ENCODE peak calls at places on chromosomes 6 and 20, in four cellular contexts. D is right cardiac atrium, H is upper lobe of left lung, M is tibial nerve. U is an unnamed sample. For H3K4me1, the result is how much of the 10 kb centered on the place peaks cover.

GRCh38 chr6:33427585-33428218 is 7.8 kb downstream of the SYNGAP1 start:
- DNase-seq in M (peak), D (peak), H (peak), U (no peak)

GRCh38 chr6:43517503-43518357 is 841 bp downstream of the POLR1C start:
- DNase-seq in H (no peak), D (no peak), M (no peak), U (no peak)

GRCh38 chr20:59577037-59577808 is 27.1 kb upstream of the PHACTR3 start:
- DNase-seq in H (no peak), D (no peak), M (no peak), U (peak)

GRCh38 chr6:33329058-33329457 is 11.5 kb upstream of the ZBTB22 start:
- DNase-seq in D (no peak), M (no peak), H (no peak), U (no peak)

GRCh38 chr6:100096936-100097335 is 102.9 kb upstream of the MCHR2 start:
- DNase-seq in H (no peak), D (no peak), M (no peak), U (no peak)

GRCh38 chr6:110563711-110564110 is 87.3 kb upstream of the SLC22A16 start:
- DNase-seq in M (no peak), D (no peak), H (no peak), U (no peak)

GRCh38 chr20:24473435-24473834 is 4.0 kb downstream of the SYNDIG1 start:
- DNase-seq in D (no peak), M (no peak), H (no peak), U (no peak)

GRCh38 chr20:25389858-25390537 is 637 bp downstream of the ABHD12 start:
- DNase-seq in M (peak), H (peak), D (peak), U (no peak)

GRCh38 chr6:78781001-78781400 is 86.3 kb upstream of the IRAK1BP1 start:
- DNase-seq in H (no peak), D (no peak), M (no peak), U (no peak)

GRCh38 chr6:140594806-140595128 is 1220.3 kb upstream of the CITED2 start:
- DNase-seq in H (no peak), D (no peak), M (no peak), U (no peak)

GRCh38 chr6:125393449-125393858 is 91.7 kb upstream of the HDDC2 start:
- DNase-seq in H (no peak), D (no peak), M (no peak), U (no peak)

GRCh38 chr20:10674684-10675455 is 1.1 kb upstream of the JAG1 start:
- DNase-seq in D (peak), M (peak), H (peak), U (peak)

GRCh38 chr20:10671850-10672578 is 1.8 kb downstream of the JAG1 start:
- DNase-seq in H (peak), D (peak), M (peak), U (peak)

GRCh38 chr20:10673831-10674683 is at the start of gene JAG1:
- DNase-seq in D (peak), H (peak), M (peak), U (peak)

GRCh38 chr20:10672579-10673127 is 1.1 kb downstream of the JAG1 start:
- DNase-seq in D (peak), M (no peak), H (peak), U (peak)

DNA sequence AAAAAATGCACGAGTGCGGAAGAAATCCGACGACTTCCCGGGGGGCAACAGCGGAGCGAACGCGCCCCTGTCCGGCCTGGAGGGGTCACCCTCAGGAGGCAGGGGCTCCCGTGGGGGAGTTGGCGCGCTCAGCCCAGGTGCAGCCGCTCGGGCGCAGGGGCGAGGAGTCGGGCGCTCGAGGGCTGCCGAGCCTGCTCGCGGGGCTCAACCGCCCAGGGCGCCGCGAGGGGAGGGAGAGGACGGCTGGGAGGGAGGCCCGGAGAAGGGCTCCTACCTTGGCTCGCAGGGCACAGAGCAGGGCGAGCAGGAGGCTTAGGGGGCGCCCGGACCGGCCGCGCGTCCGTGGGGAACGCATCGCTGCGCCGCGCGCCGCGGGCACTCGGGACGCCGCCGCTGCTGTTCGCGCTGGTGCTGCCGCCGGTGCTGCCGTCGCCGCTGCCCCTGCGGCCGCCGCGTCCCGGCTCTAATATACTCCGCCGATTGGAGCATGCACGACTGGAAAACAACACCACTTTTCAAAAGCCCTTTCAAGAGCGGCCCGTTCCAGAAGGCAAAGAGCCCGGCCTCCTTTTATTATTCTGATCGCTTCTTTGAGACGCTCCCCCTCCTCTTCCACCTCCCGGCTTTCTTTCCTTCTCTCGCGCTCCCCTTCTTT is 496 bp downstream of the JAG1 start:
- DNase-seq in M (no peak), D (peak), H (no peak), U (no peak)
- H3K4me1 ChIP-seq in M (under half), D (under half), H (under half), U (under half)

GRCh38 chr20:1687053-1687452 is 29.5 kb upstream of the SIRPG start:
- DNase-seq in M (no peak), D (no peak), H (no peak), U (no peak)
- H3K4me1 ChIP-seq in M (under half), D (under half), H (under half), U (under half)

DNA sequence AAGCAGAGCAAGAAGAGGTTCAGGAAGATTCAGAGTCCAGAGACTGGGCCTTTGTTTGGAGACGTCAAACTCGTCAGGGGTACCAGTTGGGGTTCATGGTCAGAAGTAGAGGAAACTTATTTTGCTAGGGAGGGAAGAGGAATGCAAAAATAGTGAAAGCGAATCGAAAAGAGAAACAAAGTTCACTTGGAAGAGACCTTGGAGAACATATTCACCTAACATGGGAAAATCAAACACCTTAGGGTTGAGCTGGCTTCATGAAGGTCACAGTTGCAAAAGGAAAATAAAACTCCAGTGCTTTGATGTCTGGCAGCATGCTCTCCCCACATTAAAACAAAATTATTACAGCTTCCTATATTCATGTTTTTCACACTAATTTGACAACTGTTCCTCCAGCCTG is 440.4 kb downstream of the EPM2A start:
- DNase-seq in M (no peak), D (no peak), H (no peak), U (no peak)
- H3K4me1 ChIP-seq in M (under half), D (under half), H (under half), U (under half)

DNA sequence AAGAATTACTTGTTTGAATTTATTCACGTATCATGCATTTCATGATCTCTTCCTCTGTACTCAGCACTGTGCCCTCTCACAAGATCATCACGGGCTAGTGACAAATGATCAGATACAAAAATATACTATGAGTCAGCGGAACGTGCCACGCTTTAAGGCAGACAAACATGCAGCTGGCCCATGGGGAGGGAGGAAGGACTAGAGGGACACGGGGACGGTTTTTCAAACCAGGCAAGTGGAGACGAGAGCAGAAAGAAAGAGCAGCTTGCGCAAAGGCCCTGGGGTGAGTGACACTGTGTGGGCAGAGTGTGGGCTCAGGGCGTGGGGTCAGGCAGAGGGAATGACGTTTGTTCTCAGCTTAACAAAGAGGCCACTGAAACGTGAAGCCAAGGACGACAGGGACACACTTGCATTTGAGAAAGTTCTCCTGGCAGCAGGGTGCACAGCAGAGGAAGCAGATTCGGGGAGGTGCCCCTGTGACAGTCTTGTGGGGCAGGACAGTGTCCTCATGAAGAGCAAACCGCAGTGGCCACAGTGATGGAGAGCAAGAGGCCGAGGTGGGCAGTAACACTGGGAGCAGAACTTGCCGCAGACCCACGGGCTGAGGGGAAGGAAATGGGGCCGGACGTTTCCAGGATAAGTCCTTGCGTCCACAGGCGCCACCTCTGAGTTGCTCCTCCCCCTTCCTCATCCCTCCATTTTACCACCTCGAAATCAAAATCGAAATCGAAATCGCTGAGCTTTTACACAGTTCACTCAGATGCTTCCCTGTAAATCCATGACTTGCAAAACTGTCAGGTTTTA is 6.9 kb upstream of the RPS6KA2 start:
- DNase-seq in M (no peak), H (peak), D (no peak), U (no peak)
- H3K4me1 ChIP-seq in M (under half), H (under half), D (under half), U (under half)

GRCh38 chr6:19691465-19692167 is 145.6 kb upstream of the ID4 start:
- DNase-seq in D (no peak), H (no peak), M (no peak), U (no peak)
- H3K4me1 ChIP-seq in D (under half), H (under half), M (under half), U (under half)

GRCh38 chr20:48681201-48681881 is 146.5 kb downstream of the PREX1 start:
- DNase-seq in H (no peak), M (no peak), D (no peak), U (no peak)
- H3K4me1 ChIP-seq in H (under half), M (under half), D (under half), U (under half)

GRCh38 chr6:42137192-42137753 is 5.1 kb downstream of the C6orf132 start:
- DNase-seq in M (no peak), H (peak), D (no peak), U (peak)

GRCh38 chr6:42136508-42137191 is 5.8 kb downstream of the C6orf132 start:
- DNase-seq in D (no peak), M (no peak), H (no peak), U (no peak)

GRCh38 chr6:42133926-42134325 is 8.5 kb downstream of the C6orf132 start:
- DNase-seq in D (no peak), H (no peak), M (no peak), U (no peak)

GRCh38 chr6:42135722-42136121 is 6.7 kb downstream of the C6orf132 start:
- DNase-seq in D (no peak), H (no peak), M (no peak), U (no peak)

DNA sequence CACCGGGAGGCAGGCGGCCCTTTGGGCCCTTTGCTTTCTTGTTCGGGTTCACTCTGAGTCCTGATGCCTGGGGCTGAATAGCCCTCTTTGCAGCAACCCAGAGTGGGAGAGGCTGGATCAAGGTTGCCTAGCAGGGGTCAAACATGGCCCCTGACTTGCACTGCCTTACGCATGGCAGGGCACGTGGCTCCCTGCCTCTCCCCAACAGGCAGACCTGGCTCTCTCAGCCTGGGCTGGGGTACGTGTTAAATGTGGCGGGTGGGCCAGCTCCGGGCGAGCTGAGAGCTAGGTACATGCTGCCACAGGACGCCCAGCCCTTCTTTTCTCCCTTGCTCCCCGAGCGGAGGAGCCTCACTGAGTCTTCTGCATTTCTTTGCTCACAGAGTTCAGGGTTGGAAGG is 7.3 kb downstream of the C6orf132 start:
- DNase-seq in H (no peak), D (no peak), M (no peak), U (no peak)
- H3K4me1 ChIP-seq in H (under half), D (under half), M (under half), U (under half)

GRCh38 chr20:62354811-62355341 is 12.2 kb downstream of the LAMA5 start:
- DNase-seq in M (no peak), D (peak), H (no peak), U (no peak)
- H3K4me1 ChIP-seq in M (half or more), D (under half), H (half or more), U (under half)

U was measured in breast epithelium.